ENCODE peak calls at places on chromosomes 12 and 14, in six cellular contexts. One of them, this sample, is unnamed.
A peak's percentile ranks its signal among the peaks of the same experiment; 100 is the strongest.

GRCh38 chr14:75831971-75832370 is 149.8 kb downstream of the TGFB3 start:
- DNase-seq in T-cell: peak; percentile 10
- DNase-seq in cardiac fibroblast: peak; percentile 75
- DNase-seq in NCI-H2171: no peak
- DNase-seq in NCI-H2081: peak; percentile 27
- DNase-seq in NCI-H187: no peak
- DNase-seq in this sample: no peak

GRCh38 chr12:131347345-131347714 is 363.6 kb upstream of the SFSWAP start:
- DNase-seq in T-cell: no peak
- DNase-seq in cardiac fibroblast: no peak
- DNase-seq in NCI-H2171: no peak
- DNase-seq in NCI-H2081: no peak
- DNase-seq in NCI-H187: no peak
- DNase-seq in this sample: no peak

GRCh38 chr12:53964315-53964713 is 8.6 kb upstream of the HOXC11 start:
- DNase-seq in T-cell: no peak
- DNase-seq in cardiac fibroblast: no peak
- DNase-seq in NCI-H2171: no peak
- DNase-seq in NCI-H2081: no peak
- DNase-seq in NCI-H187: no peak
- DNase-seq in this sample: no peak

GRCh38 chr12:122028601-122029560 is 7.2 kb downstream of the BCL7A start:
- DNase-seq in T-cell: no peak
- DNase-seq in cardiac fibroblast: no peak
- DNase-seq in NCI-H2171: no peak
- DNase-seq in NCI-H2081: peak; percentile 74
- DNase-seq in NCI-H187: no peak
- DNase-seq in this sample: no peak

GRCh38 chr14:92613008-92613658 is 99.6 kb downstream of the RIN3 start:
- DNase-seq in T-cell: peak; percentile 75
- DNase-seq in cardiac fibroblast: no peak
- DNase-seq in NCI-H2171: peak; percentile 12
- DNase-seq in NCI-H2081: no peak
- DNase-seq in NCI-H187: no peak
- DNase-seq in this sample: peak; percentile 68

GRCh38 chr14:49449749-49450148 is 136.4 kb downstream of the RPS29 start:
- DNase-seq in T-cell: no peak
- DNase-seq in cardiac fibroblast: no peak
- DNase-seq in NCI-H2171: no peak
- DNase-seq in NCI-H2081: no peak
- DNase-seq in NCI-H187: no peak
- DNase-seq in this sample: no peak

GRCh38 chr12:81722004-81722403 is 37.1 kb downstream of the PPFIA2 start:
- DNase-seq in T-cell: no peak
- DNase-seq in cardiac fibroblast: peak; percentile 15
- DNase-seq in NCI-H2171: no peak
- DNase-seq in NCI-H2081: no peak
- DNase-seq in NCI-H187: no peak
- DNase-seq in this sample: no peak

GRCh38 chr14:104935026-104935650 is 10.5 kb downstream of the PLD4 start:
- DNase-seq in T-cell: no peak
- DNase-seq in cardiac fibroblast: no peak
- DNase-seq in NCI-H2171: peak; percentile 46
- DNase-seq in NCI-H2081: no peak
- DNase-seq in NCI-H187: no peak
- DNase-seq in this sample: peak; percentile 34

GRCh38 chr12:106919910-106920544 is 35.7 kb upstream of the TMEM263 start:
- DNase-seq in T-cell: no peak
- DNase-seq in cardiac fibroblast: peak; percentile 75
- DNase-seq in NCI-H2171: no peak
- DNase-seq in NCI-H2081: peak; percentile 33
- DNase-seq in NCI-H187: peak; percentile 10
- DNase-seq in this sample: peak; percentile 26